ENCODE peak calls at places on chromosomes 12 and 14, in eight cellular contexts. U is NB4, T is uterus, K is HFF-Myc, O is left ventricle myocardium superior, A is iPS-NIHi11, G is right atrium auricular region, Y is lung microvascular endothelial cell. P is an unnamed sample.

GRCh38 chr12:104348283-104348993 is 44.9 kb downstream of the EID3 start:
- DNase-seq in U (no peak), T (no peak), K (no peak), O (no peak), A (no peak), G (no peak), Y (no peak), P (no peak)

GRCh38 chr12:131456301-131457027 is 254.4 kb upstream of the SFSWAP start:
- DNase-seq in O (peak), A (no peak), K (no peak), Y (no peak), T (no peak), U (no peak), G (no peak), P (no peak)

GRCh38 chr12:105840384-105840783 is 298.4 kb downstream of the NUAK1 start:
- DNase-seq in U (no peak), Y (no peak), O (no peak), T (no peak), A (no peak), G (no peak), K (no peak), P (no peak)

GRCh38 chr12:82186282-82186681 is 171.9 kb downstream of the CCDC59 start:
- DNase-seq in O (no peak), Y (no peak), K (no peak), G (no peak), T (no peak), A (no peak), U (no peak), P (no peak)

GRCh38 chr14:42110167-42110566 is 503.5 kb downstream of the LRFN5 start:
- DNase-seq in O (no peak), Y (no peak), K (peak), U (peak), G (no peak), A (peak), T (no peak), P (no peak)

GRCh38 chr12:76820888-76821482 is 57.1 kb downstream of the ZDHHC17 start:
- DNase-seq in A (peak), U (peak), K (peak), T (peak), G (no peak), Y (peak), O (peak), P (no peak)

GRCh38 chr14:69355955-69356321 is 42.2 kb downstream of the ERH start:
- DNase-seq in O (peak), G (peak), K (no peak), A (no peak), Y (peak), U (no peak), T (peak), P (no peak)

GRCh38 chr12:6091786-6092566 is 32.5 kb downstream of the VWF start:
- DNase-seq in Y (no peak), T (no peak), O (no peak), U (peak), G (no peak), K (no peak), A (no peak), P (no peak)

GRCh38 chr14:55306938-55307589 is 35.8 kb downstream of the FBXO34 start:
- DNase-seq in Y (peak), A (no peak), T (no peak), O (no peak), G (no peak), U (no peak), K (no peak), P (peak)

GRCh38 chr12:12585115-12585862 is 22.6 kb upstream of the DUSP16 start:
- DNase-seq in T (no peak), O (no peak), K (no peak), Y (peak), U (no peak), A (peak), G (no peak), P (no peak)

GRCh38 chr12:52521581-52522266 is 1.5 kb upstream of the KRT5 start:
- DNase-seq in T (no peak), O (no peak), G (peak), U (no peak), A (no peak), K (no peak), Y (no peak), P (no peak)

GRCh38 chr12:74689071-74689655 is 151.5 kb downstream of the ATXN7L3B start:
- DNase-seq in K (peak), Y (peak), A (peak), U (peak), O (no peak), T (no peak), G (no peak), P (no peak)

GRCh38 chr14:32453857-32454810 is 125.0 kb downstream of the AKAP6 start:
- DNase-seq in Y (no peak), O (no peak), U (no peak), K (no peak), T (no peak), A (no peak), G (no peak), P (no peak)

GRCh38 chr12:93234641-93235040 is 143.1 kb upstream of the NUDT4 start:
- DNase-seq in K (no peak), G (no peak), O (peak), Y (peak), A (no peak), U (no peak), T (no peak), P (no peak)

GRCh38 chr14:72332054-72332453 is 399.8 kb downstream of the RGS6 start:
- DNase-seq in O (peak), K (no peak), A (no peak), G (no peak), T (no peak), Y (no peak), U (no peak), P (no peak)

GRCh38 chr12:124391340-124392261 is 96.7 kb downstream of the RFLNA start:
- DNase-seq in T (peak), A (no peak), K (no peak), G (peak), O (peak), U (peak), Y (peak), P (no peak)

GRCh38 chr14:34538871-34539406 is 562 bp downstream of the EAPP start:
- DNase-seq in U (no peak), K (no peak), A (no peak), Y (no peak), G (no peak), O (no peak), T (no peak), P (no peak)

GRCh38 chr14:74949859-74950572 is 5.4 kb downstream of the PGF start:
- DNase-seq in K (no peak), Y (no peak), T (no peak), O (no peak), G (no peak), U (no peak), A (no peak), P (no peak)

GRCh38 chr12:45464699-45465098 is 248.8 kb downstream of the ANO6 start:
- DNase-seq in A (peak), O (no peak), T (no peak), G (no peak), K (no peak), Y (no peak), U (no peak), P (no peak)

GRCh38 chr14:64646103-64646502 is 58.1 kb upstream of the PLEKHG3 start:
- DNase-seq in A (no peak), K (no peak), O (no peak), G (no peak), T (peak), U (no peak), Y (no peak), P (no peak)

GRCh38 chr14:90434370-90435020 is 37.7 kb downstream of the CALM1 start:
- DNase-seq in K (no peak), G (no peak), A (no peak), O (no peak), U (no peak), Y (no peak), T (no peak), P (no peak)

GRCh38 chr12:98406378-98406777 is 109.0 kb upstream of the TMPO start:
- DNase-seq in A (no peak), K (no peak), G (no peak), U (no peak), O (no peak), Y (no peak), T (no peak), P (no peak)

GRCh38 chr12:98973395-98973794 is 328.3 kb downstream of the APAF1 start:
- DNase-seq in A (no peak), K (no peak), O (no peak), Y (peak), T (no peak), U (peak), G (no peak), P (no peak)

P was measured in pulmonary artery endothelial cell.